ENCODE peak calls at places on chromosomes 11 and 22, in eight cellular contexts. V, I, J, G, R, U, P and B are unnamed samples. For H3K36me3 and H3K9me3, the result is how much of the 10 kb centered on the place peaks cover.

GRCh38 chr11:100823360-100823759 is 136.3 kb downstream of the ARHGAP42 start:
- DNase-seq in P (no peak), I (peak), J (no peak), U (no peak), R (no peak), V (no peak), G (no peak), B (no peak)

GRCh38 chr22:50705851-50706351 is 32.1 kb upstream of the ACR start:
- DNase-seq in U (no peak), V (no peak), R (no peak), I (no peak), P (no peak), J (no peak), G (no peak), B (no peak)

GRCh38 chr22:43811777-43812148 is 342 bp downstream of the EFCAB6 start:
- DNase-seq in V (no peak), P (peak), G (no peak), R (no peak), I (peak), J (peak), U (no peak), B (no peak)

GRCh38 chr22:32828150-32828549 is 26.6 kb downstream of the TIMP3 start:
- DNase-seq in G (no peak), V (no peak), R (no peak), U (no peak), P (no peak), J (no peak), I (no peak), B (no peak)

GRCh38 chr11:32006799-32007388 is 84.0 kb upstream of the RCN1 start:
- DNase-seq in I (peak), J (peak), U (no peak), R (no peak), G (no peak), P (peak), V (no peak), B (peak)

GRCh38 chr22:47696776-47697175 is 934.3 kb downstream of the TBC1D22A start:
- DNase-seq in R (no peak), G (no peak), P (no peak), I (no peak), U (no peak), V (no peak), J (no peak), B (no peak)

GRCh38 chr22:19591568-19591967 is 67.4 kb upstream of the CLDN5 start:
- DNase-seq in U (no peak), J (no peak), V (no peak), R (no peak), G (no peak), I (no peak), P (no peak), B (no peak)

GRCh38 chr22:43011079-43011478 is 3.9 kb downstream of the PACSIN2 start:
- DNase-seq in U (no peak), J (no peak), V (no peak), G (peak), R (no peak), I (no peak), P (peak), B (no peak)

GRCh38 chr22:35454416-35455054 is 54.6 kb downstream of the MCM5 start:
- DNase-seq in V (no peak), I (no peak), R (no peak), J (no peak), U (no peak), P (no peak), G (no peak), B (no peak)

GRCh38 chr11:8068605-8069221 is 12.3 kb upstream of the TUB start:
- DNase-seq in R (no peak), J (no peak), P (peak), G (no peak), U (no peak), I (peak), V (no peak), B (peak)

GRCh38 chr11:59898046-59898445 is 19.5 kb downstream of the OOSP3 start:
- DNase-seq in G (no peak), P (no peak), V (no peak), R (no peak), I (no peak), J (no peak), U (no peak), B (no peak)

GRCh38 chr22:36331912-36332622 is 55.7 kb downstream of the MYH9 start:
- DNase-seq in G (no peak), U (peak), I (peak), R (peak), P (no peak), J (peak), V (peak), B (peak)

GRCh38 chr11:102452461-102453285 is at the start of gene TMEM123:
- DNase-seq in U (peak), R (peak), J (peak), V (peak), I (peak), G (peak), P (peak), B (peak)

GRCh38 chr11:18731949-18732821 is 6.2 kb upstream of the IGSF22 start:
- DNase-seq in R (peak), I (peak), P (peak), V (peak), J (peak), G (no peak), U (peak), B (no peak)

GRCh38 chr22:45284705-45285305 is at the start of gene UPK3A:
- DNase-seq in P (no peak), R (peak), J (peak), U (peak), G (peak), V (peak), I (no peak), B (no peak)

GRCh38 chr22:46507451-46508390 is 29.7 kb downstream of the CELSR1 start:
- DNase-seq in U (no peak), J (no peak), P (no peak), I (no peak), V (no peak), G (no peak), R (no peak), B (no peak)

DNA sequence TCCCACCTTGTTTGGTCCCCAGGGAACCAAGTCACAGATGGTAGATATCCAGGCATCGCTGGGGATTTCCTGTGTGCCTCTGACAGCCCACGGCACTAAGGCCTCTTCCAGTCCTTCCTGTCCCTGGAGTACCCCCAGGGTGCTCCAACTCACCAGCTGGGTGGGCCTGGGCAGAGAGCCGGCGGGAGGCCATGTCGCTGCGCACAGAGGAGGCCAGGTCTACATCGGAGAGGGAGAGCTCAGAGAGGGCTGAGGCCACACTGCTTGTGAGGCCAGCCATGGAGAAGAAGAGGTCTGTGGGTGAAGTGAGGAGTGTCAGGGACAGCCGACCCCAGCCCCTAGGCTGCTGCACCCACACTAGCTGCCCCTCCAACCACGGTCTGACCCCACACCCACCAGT is 5.3 kb downstream of the ATG2A start:
- DNase-seq in G (no peak), P (no peak), R (no peak), V (no peak), I (no peak), U (no peak), J (no peak), B (no peak)
- H3K36me3 ChIP-seq in G (half or more), P (under half), R (under half), V (under half), I (half or more), U (half or more), J (under half), B (under half)

DNA sequence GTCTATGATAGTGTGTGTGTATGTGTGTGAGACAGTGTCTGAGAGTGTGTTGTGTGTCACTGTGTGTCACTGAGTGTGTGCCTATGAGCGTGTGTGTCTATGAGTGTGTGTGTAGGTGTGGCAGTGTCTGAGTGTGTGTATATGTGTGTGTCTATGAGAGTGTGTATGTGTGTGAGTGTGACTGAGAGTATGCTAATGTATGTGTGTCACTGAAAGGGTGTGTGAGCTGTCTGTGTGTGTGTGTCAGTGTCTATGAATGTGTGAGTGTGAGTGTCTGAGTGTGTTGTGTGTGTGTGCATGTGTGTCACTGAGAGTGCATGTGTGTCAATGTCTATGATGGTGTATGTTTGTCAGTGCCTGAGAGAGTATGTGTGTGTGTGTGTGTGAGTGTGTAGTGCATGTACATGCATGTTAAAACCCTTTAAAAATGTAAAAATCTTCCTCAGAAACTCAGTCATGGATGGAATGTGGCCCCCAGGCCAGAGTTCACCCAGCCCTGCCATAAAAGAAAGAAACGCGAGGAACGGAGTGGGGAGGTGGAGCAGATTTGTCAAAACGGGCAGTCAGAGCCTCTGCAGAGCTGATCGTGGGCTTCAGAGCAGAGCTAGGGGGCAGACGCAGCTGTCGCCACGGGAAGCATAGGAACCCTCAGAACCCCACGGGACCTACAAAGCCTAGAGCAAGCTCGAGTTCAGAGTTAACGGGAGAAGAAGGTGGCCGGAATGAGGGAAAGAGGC is 218.8 kb downstream of the CTTN start:
- DNase-seq in J (no peak), P (no peak), V (no peak), G (no peak), U (no peak), R (no peak), I (no peak), B (no peak)
- H3K9me3 ChIP-seq in J (under half), P (under half), V (under half), G (under half), U (under half), R (under half), I (under half), B (under half)

GRCh38 chr11:67541198-67541597 is 18.0 kb upstream of the CABP2 start:
- DNase-seq in G (no peak), J (peak), R (no peak), I (no peak), V (no peak), U (no peak), P (no peak), B (no peak)

GRCh38 chr11:67542169-67542568 is 18.9 kb upstream of the CABP2 start:
- DNase-seq in I (no peak), J (no peak), V (no peak), R (no peak), P (no peak), G (no peak), U (no peak), B (no peak)

GRCh38 chr11:67538306-67538705 is 15.1 kb upstream of the CABP2 start:
- DNase-seq in V (no peak), P (no peak), J (no peak), U (no peak), I (no peak), G (no peak), R (no peak), B (no peak)

GRCh38 chr11:67538823-67539505 is 15.7 kb upstream of the CABP2 start:
- DNase-seq in J (no peak), I (no peak), V (no peak), G (no peak), R (no peak), P (no peak), U (no peak), B (no peak)

DNA sequence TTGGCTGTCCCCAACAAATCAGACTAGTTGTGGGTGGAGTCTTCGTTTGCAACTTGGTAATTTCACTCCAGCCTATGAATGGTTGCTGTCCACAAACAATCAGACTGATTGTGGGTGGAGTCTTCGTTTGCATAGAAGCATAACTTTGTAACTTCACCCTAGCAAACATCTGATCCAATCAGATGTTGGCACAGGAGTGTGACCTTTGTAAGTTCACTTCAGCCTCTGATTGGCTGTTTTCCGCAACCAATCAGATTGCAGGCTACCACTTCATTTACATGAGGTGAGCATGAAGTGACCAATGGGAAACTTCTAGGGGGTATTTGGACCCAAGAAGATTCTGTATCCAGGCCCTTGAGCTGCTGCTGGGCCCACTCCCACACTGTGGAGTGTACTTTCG is 16.3 kb upstream of the CABP2 start:
- DNase-seq in I (no peak), R (no peak), P (no peak), V (no peak), U (no peak), G (no peak), J (peak), B (no peak)
- H3K36me3 ChIP-seq in I (under half), R (under half), P (under half), V (under half), U (under half), G (under half), J (under half), B (under half)

DNA sequence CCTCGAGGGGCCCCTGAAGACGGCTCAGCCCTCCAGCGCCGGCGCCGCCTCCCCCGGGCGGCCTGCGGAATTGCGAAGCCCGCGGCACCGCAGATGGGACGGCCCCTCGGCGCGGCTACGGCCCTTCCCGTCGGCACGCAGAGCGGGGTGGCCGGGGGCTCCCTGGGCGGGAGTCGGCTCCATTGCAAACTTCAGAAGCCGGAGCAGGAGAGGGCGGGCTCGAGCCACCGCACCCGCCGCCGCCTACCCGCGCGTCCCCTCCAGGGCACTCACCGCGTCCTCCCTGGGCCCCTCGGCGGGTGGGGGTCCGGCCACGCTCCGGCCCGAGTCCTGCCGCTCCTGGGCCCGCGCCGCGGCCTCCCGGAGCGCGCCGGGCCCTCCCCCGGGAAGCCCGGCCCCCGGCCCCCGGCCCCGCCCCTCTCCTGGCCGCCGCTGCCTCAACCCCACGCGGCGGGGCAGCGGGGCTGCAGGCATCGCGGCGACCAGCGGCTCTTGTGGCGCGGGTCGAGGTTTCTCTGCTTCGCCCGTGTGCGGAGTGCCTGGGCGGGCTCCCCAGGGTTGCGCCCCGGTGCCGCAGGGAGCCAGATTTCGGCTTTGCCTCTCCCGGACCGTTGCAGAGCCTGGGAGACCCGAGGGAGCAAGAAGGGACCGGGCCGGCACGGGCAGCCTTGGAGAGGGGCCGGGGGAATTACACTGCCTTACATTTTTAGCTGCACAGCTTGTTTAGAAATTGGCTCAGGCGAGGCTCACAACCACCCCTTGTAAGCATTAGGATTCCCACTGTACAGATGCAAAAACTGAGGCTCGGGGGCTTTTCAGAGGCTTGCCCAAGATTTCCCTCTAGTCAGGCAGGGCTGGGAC is at the start of gene PACSIN3:
- DNase-seq in U (no peak), R (no peak), J (peak), I (peak), P (no peak), V (peak), G (no peak), B (peak)
- H3K9me3 ChIP-seq in U (under half), R (under half), J (under half), I (under half), P (under half), V (under half), G (under half), B (under half)

GRCh38 chr11:118628031-118628430 is 20.6 kb downstream of the PHLDB1 start:
- DNase-seq in P (no peak), U (no peak), R (no peak), J (no peak), G (no peak), V (no peak), I (no peak), B (no peak)

GRCh38 chr11:118625976-118626375 is 18.6 kb downstream of the PHLDB1 start:
- DNase-seq in P (no peak), I (no peak), J (no peak), G (no peak), V (no peak), U (no peak), R (no peak), B (peak)

GRCh38 chr11:118628861-118629549 is 21.6 kb downstream of the PHLDB1 start:
- DNase-seq in R (no peak), U (no peak), G (no peak), J (no peak), P (no peak), I (no peak), V (no peak), B (no peak)

GRCh38 chr11:118628432-118628831 is 21.0 kb downstream of the PHLDB1 start:
- DNase-seq in P (no peak), U (no peak), I (no peak), J (no peak), V (no peak), G (no peak), R (no peak), B (no peak)

GRCh38 chr11:118627566-118627965 is 20.2 kb downstream of the PHLDB1 start:
- DNase-seq in R (no peak), P (no peak), J (no peak), V (no peak), G (no peak), I (no peak), U (no peak), B (no peak)
- H3K36me3 ChIP-seq in R (under half), P (half or more), J (under half), V (under half), G (under half), I (half or more), U (under half), B (half or more)